ENCODE peak calls at places on chromosome 19, in six cellular contexts. T is CD8-positive, alpha-beta memory T cell; O is thoracic aorta; S is activated CD4-positive, alpha-beta memory T cell treated with anti-CD3 and anti-CD28 coated beads, Interleukin-2, amount 10 ng/mL, durations not matched to agents 7 days and 5 days; E is AG09319; J is stimulated activated CD8-positive, alpha-beta memory T cell treated with anti-CD3 and anti-CD28 coated beads, Interleukin-4, amount 100 ng/mL, for 1 hour. M is an unnamed sample.
A peak's percentile ranks its signal among the peaks of the same experiment; 100 is the strongest.

GRCh38 chr19:10339380-10339960 is at the start of gene ICAM3:
- DNase-seq in T (peak; percentile 48), O (no peak), S (peak; percentile 80), E (no peak), J (no peak), M (no peak)

GRCh38 chr19:30328096-30328495 is 44.1 kb upstream of the ZNF536 start:
- DNase-seq in T (no peak), O (no peak), S (no peak), E (no peak), J (no peak), M (no peak)

GRCh38 chr19:33171916-33172359 is 22.2 kb upstream of the LRP3 start:
- DNase-seq in T (no peak), O (no peak), S (no peak), E (no peak), J (no peak), M (no peak)

GRCh38 chr19:58356236-58356970 is 3.1 kb upstream of the A1BG start:
- DNase-seq in T (peak; percentile 49), O (no peak), S (peak; percentile 46), E (no peak), J (no peak), M (no peak)

GRCh38 chr19:6522712-6523111 is 8.1 kb upstream of the TNFSF9 start:
- DNase-seq in T (no peak), O (no peak), S (no peak), E (no peak), J (no peak), M (no peak)

GRCh38 chr19:12825259-12826131 is 8.9 kb downstream of the RTBDN start:
- DNase-seq in T (no peak), O (no peak), S (no peak), E (no peak), J (no peak), M (no peak)

GRCh38 chr19:48913114-48913513 is 13.0 kb downstream of the NUCB1 start:
- DNase-seq in T (no peak), O (no peak), S (no peak), E (no peak), J (no peak), M (peak; percentile 27)

GRCh38 chr19:22622901-22623840 is 11.0 kb upstream of the ZNF492 start:
- DNase-seq in T (no peak), O (no peak), S (no peak), E (no peak), J (no peak), M (no peak)

GRCh38 chr19:5503598-5503997 is 48.4 kb downstream of the ZNRF4 start:
- DNase-seq in T (no peak), O (no peak), S (no peak), E (no peak), J (no peak), M (no peak)

GRCh38 chr19:21434967-21435544 is 38.1 kb downstream of the ZNF493 start:
- DNase-seq in T (no peak), O (no peak), S (no peak), E (no peak), J (no peak), M (no peak)

GRCh38 chr19:39969266-39969665 is 1.7 kb upstream of the PSMC4 start:
- DNase-seq in T (no peak), O (no peak), S (peak; percentile 15), E (no peak), J (no peak), M (no peak)

GRCh38 chr19:47719047-47719885 is 6.0 kb downstream of the EHD2 start:
- DNase-seq in T (no peak), O (peak; percentile 36), S (no peak), E (peak; percentile 98), J (no peak), M (no peak)

GRCh38 chr19:2171349-2172145 is 7.8 kb downstream of the DOT1L start:
- DNase-seq in T (peak; percentile 77), O (no peak), S (peak; percentile 73), E (no peak), J (peak; percentile 42), M (no peak)

GRCh38 chr19:10126213-10126639 is 6.5 kb upstream of the EIF3G start:
- DNase-seq in T (no peak), O (no peak), S (no peak), E (no peak), J (no peak), M (no peak)

GRCh38 chr19:4014541-4015491 is 7.3 kb downstream of the PIAS4 start:
- DNase-seq in T (peak; percentile 21), O (no peak), S (peak; percentile 60), E (no peak), J (no peak), M (no peak)

M was measured in SW 1271.